ENCODE peak calls at places on chromosomes 11 and 22, in six cellular contexts. One of them, this sample, is unnamed.

GRCh38 chr11:57213282-57214086 is 23.6 kb downstream of the APLNR start:
- DNase-seq in foreskin fibroblast: peak
- DNase-seq in AG09309: no peak
- DNase-seq in pancreas: no peak
- DNase-seq in heart left ventricle: peak
- DNase-seq in GM12864: no peak
- DNase-seq in this sample: no peak

GRCh38 chr22:45023431-45023830 is 13.6 kb upstream of the PHF21B start:
- DNase-seq in GM12864: no peak
- DNase-seq in pancreas: no peak
- DNase-seq in foreskin fibroblast: no peak
- DNase-seq in heart left ventricle: no peak
- DNase-seq in AG09309: no peak
- DNase-seq in this sample: no peak

GRCh38 chr22:25154686-25154999 is 45.0 kb upstream of the CRYBB3 start:
- DNase-seq in AG09309: no peak
- DNase-seq in GM12864: no peak
- DNase-seq in pancreas: no peak
- DNase-seq in foreskin fibroblast: no peak
- DNase-seq in heart left ventricle: no peak
- DNase-seq in this sample: no peak

GRCh38 chr11:65743928-65744698 is 23.5 kb upstream of the RNASEH2C start:
- DNase-seq in heart left ventricle: peak
- DNase-seq in GM12864: no peak
- DNase-seq in pancreas: peak
- DNase-seq in AG09309: no peak
- DNase-seq in foreskin fibroblast: peak
- DNase-seq in this sample: no peak

GRCh38 chr11:7892059-7892699 is 38.9 kb downstream of the OR10A6 start:
- DNase-seq in AG09309: peak
- DNase-seq in foreskin fibroblast: peak
- DNase-seq in pancreas: no peak
- DNase-seq in heart left ventricle: no peak
- DNase-seq in GM12864: peak
- DNase-seq in this sample: peak

GRCh38 chr22:37343863-37344734 is 61.8 kb downstream of the CYTH4 start:
- DNase-seq in heart left ventricle: no peak
- DNase-seq in foreskin fibroblast: no peak
- DNase-seq in pancreas: no peak
- DNase-seq in GM12864: no peak
- DNase-seq in AG09309: no peak
- DNase-seq in this sample: no peak

GRCh38 chr11:102267602-102268001 is 49.7 kb upstream of the BIRC3 start:
- DNase-seq in GM12864: no peak
- DNase-seq in foreskin fibroblast: peak
- DNase-seq in pancreas: no peak
- DNase-seq in heart left ventricle: no peak
- DNase-seq in AG09309: peak
- DNase-seq in this sample: no peak

GRCh38 chr11:102343789-102344188 is 3.2 kb upstream of the BIRC2 start:
- DNase-seq in AG09309: no peak
- DNase-seq in GM12864: no peak
- DNase-seq in foreskin fibroblast: no peak
- DNase-seq in pancreas: no peak
- DNase-seq in heart left ventricle: no peak
- DNase-seq in this sample: peak

GRCh38 chr11:2305140-2305861 is 3.5 kb downstream of the TSPAN32 start:
- DNase-seq in AG09309: peak
- DNase-seq in foreskin fibroblast: peak
- DNase-seq in heart left ventricle: peak
- DNase-seq in GM12864: no peak
- DNase-seq in pancreas: peak
- DNase-seq in this sample: no peak

GRCh38 chr22:45226681-45227186 is 14.0 kb downstream of the KIAA0930 start:
- DNase-seq in pancreas: no peak
- DNase-seq in GM12864: no peak
- DNase-seq in foreskin fibroblast: peak
- DNase-seq in heart left ventricle: no peak
- DNase-seq in AG09309: no peak
- DNase-seq in this sample: no peak

GRCh38 chr11:12746593-12747097 is 72.4 kb downstream of the TEAD1 start:
- DNase-seq in pancreas: no peak
- DNase-seq in heart left ventricle: peak
- DNase-seq in GM12864: no peak
- DNase-seq in foreskin fibroblast: peak
- DNase-seq in AG09309: no peak
- DNase-seq in this sample: no peak

GRCh38 chr11:74707182-74707581 is 24.0 kb downstream of the CHRDL2 start:
- DNase-seq in pancreas: no peak
- DNase-seq in AG09309: no peak
- DNase-seq in GM12864: no peak
- DNase-seq in heart left ventricle: no peak
- DNase-seq in foreskin fibroblast: no peak
- DNase-seq in this sample: no peak

GRCh38 chr22:50595189-50595588 is 5.4 kb upstream of the MAPK8IP2 start:
- DNase-seq in pancreas: no peak
- DNase-seq in foreskin fibroblast: no peak
- DNase-seq in GM12864: no peak
- DNase-seq in heart left ventricle: no peak
- DNase-seq in AG09309: no peak
- DNase-seq in this sample: no peak

GRCh38 chr11:81301426-81301825 is 1432.2 kb downstream of the FAM181B start:
- DNase-seq in foreskin fibroblast: no peak
- DNase-seq in AG09309: no peak
- DNase-seq in heart left ventricle: no peak
- DNase-seq in GM12864: no peak
- DNase-seq in pancreas: no peak
- DNase-seq in this sample: no peak
- H3K4me3 ChIP-seq in foreskin fibroblast: no peak
- H3K4me3 ChIP-seq in AG09309: no peak
- H3K4me3 ChIP-seq in heart left ventricle: no peak
- H3K4me3 ChIP-seq in GM12864: no peak
- H3K4me3 ChIP-seq in pancreas: no peak
- H3K4me3 ChIP-seq in this sample: no peak

GRCh38 chr11:15379483-15379882 is 264.8 kb downstream of the INSC start:
- DNase-seq in pancreas: no peak
- DNase-seq in AG09309: no peak
- DNase-seq in heart left ventricle: no peak
- DNase-seq in foreskin fibroblast: no peak
- DNase-seq in GM12864: no peak
- DNase-seq in this sample: no peak
- TF ChIP-seq CTCF in pancreas: no peak
- TF ChIP-seq CTCF in AG09309: no peak
- TF ChIP-seq CTCF in heart left ventricle: no peak
- TF ChIP-seq CTCF in foreskin fibroblast: no peak
- TF ChIP-seq CTCF in GM12864: no peak
- TF ChIP-seq CTCF in this sample: no peak

GRCh38 chr22:49325531-49326395 is 501.9 kb downstream of the BRD1 start:
- DNase-seq in heart left ventricle: no peak
- DNase-seq in GM12864: no peak
- DNase-seq in foreskin fibroblast: no peak
- DNase-seq in pancreas: no peak
- DNase-seq in AG09309: no peak
- DNase-seq in this sample: no peak
- H3K4me3 ChIP-seq in heart left ventricle: no peak
- H3K4me3 ChIP-seq in GM12864: no peak
- H3K4me3 ChIP-seq in foreskin fibroblast: no peak
- H3K4me3 ChIP-seq in pancreas: no peak
- H3K4me3 ChIP-seq in AG09309: no peak
- H3K4me3 ChIP-seq in this sample: no peak

GRCh38 chr22:41516462-41516861 is 27.8 kb downstream of the POLR3H start:
- DNase-seq in foreskin fibroblast: no peak
- DNase-seq in pancreas: no peak
- DNase-seq in GM12864: no peak
- DNase-seq in heart left ventricle: no peak
- DNase-seq in AG09309: no peak
- DNase-seq in this sample: no peak

GRCh38 chr22:41513391-41513790 is 30.9 kb downstream of the POLR3H start:
- DNase-seq in AG09309: no peak
- DNase-seq in heart left ventricle: no peak
- DNase-seq in pancreas: no peak
- DNase-seq in foreskin fibroblast: no peak
- DNase-seq in GM12864: no peak
- DNase-seq in this sample: no peak

GRCh38 chr22:41521166-41521565 is 23.1 kb downstream of the POLR3H start:
- DNase-seq in AG09309: no peak
- DNase-seq in foreskin fibroblast: no peak
- DNase-seq in heart left ventricle: no peak
- DNase-seq in pancreas: no peak
- DNase-seq in GM12864: no peak
- DNase-seq in this sample: no peak

GRCh38 chr22:41517172-41518047 is 26.9 kb downstream of the POLR3H start:
- DNase-seq in heart left ventricle: peak
- DNase-seq in foreskin fibroblast: peak
- DNase-seq in GM12864: no peak
- DNase-seq in pancreas: no peak
- DNase-seq in AG09309: no peak
- DNase-seq in this sample: no peak

GRCh38 chr22:41518048-41518347 is 26.3 kb downstream of the POLR3H start:
- DNase-seq in AG09309: no peak
- DNase-seq in GM12864: no peak
- DNase-seq in foreskin fibroblast: no peak
- DNase-seq in heart left ventricle: no peak
- DNase-seq in pancreas: no peak
- DNase-seq in this sample: no peak
- TF ChIP-seq CTCF in AG09309: no peak
- TF ChIP-seq CTCF in GM12864: no peak
- TF ChIP-seq CTCF in foreskin fibroblast: no peak
- TF ChIP-seq CTCF in heart left ventricle: no peak
- TF ChIP-seq CTCF in pancreas: no peak
- TF ChIP-seq CTCF in this sample: no peak

DNA sequence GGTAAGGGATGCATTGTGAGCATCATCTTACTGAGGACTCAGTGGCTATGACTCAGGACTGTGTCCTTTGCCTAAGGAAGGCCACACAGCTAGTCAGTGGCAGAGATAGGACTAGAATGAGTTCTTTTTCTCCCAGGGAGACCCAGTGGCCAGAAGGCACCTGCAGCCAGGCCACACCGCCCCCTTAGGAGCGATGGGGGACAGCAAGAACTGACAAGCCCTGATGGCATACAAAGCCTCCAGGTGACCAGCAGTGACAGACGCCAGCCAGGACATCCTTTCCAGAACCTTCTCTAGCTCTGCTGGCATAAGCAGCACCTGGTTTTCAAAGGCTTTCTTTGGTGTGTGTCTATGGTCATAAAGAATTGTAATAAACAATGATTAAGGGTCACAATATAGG is 240.1 kb downstream of the ST3GAL4 start:
- DNase-seq in heart left ventricle: no peak
- DNase-seq in pancreas: no peak
- DNase-seq in GM12864: no peak
- DNase-seq in foreskin fibroblast: no peak
- DNase-seq in AG09309: no peak
- DNase-seq in this sample: no peak
- H3K4me3 ChIP-seq in heart left ventricle: no peak
- H3K4me3 ChIP-seq in pancreas: no peak
- H3K4me3 ChIP-seq in GM12864: no peak
- H3K4me3 ChIP-seq in foreskin fibroblast: no peak
- H3K4me3 ChIP-seq in AG09309: no peak
- H3K4me3 ChIP-seq in this sample: no peak

GRCh38 chr22:17007257-17007656 is 765 bp downstream of the GAB4 start:
- DNase-seq in GM12864: no peak
- DNase-seq in heart left ventricle: no peak
- DNase-seq in foreskin fibroblast: no peak
- DNase-seq in AG09309: no peak
- DNase-seq in pancreas: no peak
- DNase-seq in this sample: no peak
- TF ChIP-seq CTCF in GM12864: no peak
- TF ChIP-seq CTCF in heart left ventricle: no peak
- TF ChIP-seq CTCF in foreskin fibroblast: no peak
- TF ChIP-seq CTCF in AG09309: no peak
- TF ChIP-seq CTCF in pancreas: no peak
- TF ChIP-seq CTCF in this sample: no peak

DNA sequence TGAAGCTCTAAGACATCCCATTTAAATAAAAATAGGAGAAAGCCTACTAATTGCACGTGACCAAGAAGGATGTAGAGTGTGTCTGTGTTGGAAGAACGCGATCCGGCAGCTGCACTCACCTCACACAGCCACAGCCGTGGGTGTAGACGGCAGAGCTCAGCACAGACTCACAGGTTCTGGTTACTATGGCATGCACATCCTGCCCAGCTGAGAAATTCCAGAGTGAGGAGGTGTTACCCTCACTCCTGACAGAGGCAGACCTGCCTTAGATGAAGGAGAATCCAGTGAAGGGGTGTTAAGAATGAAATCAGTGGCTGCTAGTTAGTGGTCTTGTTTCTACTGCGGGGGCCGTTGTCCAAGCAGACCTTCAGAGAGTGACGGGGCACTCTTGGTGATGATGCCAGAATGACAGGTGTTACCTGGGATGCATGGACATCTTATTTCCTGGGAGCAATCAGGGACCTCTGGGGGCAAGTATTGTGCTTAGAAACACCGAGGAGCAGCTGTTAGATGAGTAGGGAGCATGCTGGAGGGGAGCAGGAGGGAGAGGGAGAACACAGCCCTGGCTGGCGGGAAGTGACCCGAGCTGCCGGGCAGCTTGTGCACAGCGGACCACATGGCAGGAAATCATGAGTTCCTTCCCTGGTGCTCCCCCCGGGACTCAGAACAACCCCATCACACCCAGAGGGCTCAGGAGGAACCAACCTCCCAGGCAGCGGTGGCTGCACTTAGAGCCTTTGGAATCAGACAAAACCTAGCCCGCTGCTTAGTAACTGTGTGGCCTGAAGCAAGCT is 12.3 kb downstream of the KCNJ5 start:
- DNase-seq in foreskin fibroblast: no peak
- DNase-seq in GM12864: no peak
- DNase-seq in AG09309: no peak
- DNase-seq in pancreas: peak
- DNase-seq in heart left ventricle: peak
- DNase-seq in this sample: no peak
- H3K4me3 ChIP-seq in foreskin fibroblast: no peak
- H3K4me3 ChIP-seq in GM12864: no peak
- H3K4me3 ChIP-seq in AG09309: no peak
- H3K4me3 ChIP-seq in pancreas: no peak
- H3K4me3 ChIP-seq in heart left ventricle: no peak
- H3K4me3 ChIP-seq in this sample: no peak

GRCh38 chr11:82902086-82902485 is 550 bp downstream of the DDIAS start:
- DNase-seq in GM12864: no peak
- DNase-seq in pancreas: no peak
- DNase-seq in heart left ventricle: no peak
- DNase-seq in foreskin fibroblast: no peak
- DNase-seq in AG09309: no peak
- DNase-seq in this sample: no peak

GRCh38 chr11:82899191-82899820 is 924 bp downstream of the PRCP start:
- DNase-seq in foreskin fibroblast: no peak
- DNase-seq in heart left ventricle: no peak
- DNase-seq in AG09309: no peak
- DNase-seq in GM12864: no peak
- DNase-seq in pancreas: no peak
- DNase-seq in this sample: no peak

GRCh38 chr11:82899957-82900276 is 313 bp downstream of the PRCP start:
- DNase-seq in heart left ventricle: no peak
- DNase-seq in foreskin fibroblast: no peak
- DNase-seq in GM12864: no peak
- DNase-seq in AG09309: no peak
- DNase-seq in pancreas: no peak
- DNase-seq in this sample: no peak

GRCh38 chr11:82901165-82901938 is at the start of gene DDIAS:
- DNase-seq in AG09309: peak
- DNase-seq in heart left ventricle: peak
- DNase-seq in GM12864: peak
- DNase-seq in foreskin fibroblast: peak
- DNase-seq in pancreas: peak
- DNase-seq in this sample: peak

GRCh38 chr11:82900277-82901164 is at the start of gene PRCP:
- DNase-seq in AG09309: peak
- DNase-seq in heart left ventricle: peak
- DNase-seq in pancreas: peak
- DNase-seq in GM12864: peak
- DNase-seq in foreskin fibroblast: peak
- DNase-seq in this sample: peak
- TF ChIP-seq CTCF in AG09309: peak
- TF ChIP-seq CTCF in heart left ventricle: no peak
- TF ChIP-seq CTCF in pancreas: no peak
- TF ChIP-seq CTCF in GM12864: no peak
- TF ChIP-seq CTCF in foreskin fibroblast: no peak
- TF ChIP-seq CTCF in this sample: no peak

This sample was measured in AG04449.